ENCODE peak calls at places on chromosomes 3 and 15, in ten cellular contexts. I, X, U, M, G, Y, R, J, T and F are unnamed samples.

GRCh38 chr3:108404409-108404808 is 106.0 kb downstream of the MYH15 start:
- DNase-seq in G (no peak), T (no peak), U (no peak), I (no peak), R (no peak), X (no peak), Y (no peak), M (no peak), J (no peak), F (no peak)

GRCh38 chr3:72346526-72346926 is 501.7 kb downstream of the SHQ1 start:
- DNase-seq in Y (no peak), J (peak), M (no peak), T (peak), U (no peak), X (peak), R (peak), G (no peak), I (no peak), F (peak)

GRCh38 chr15:61118885-61119284 is 110.2 kb downstream of the RORA start:
- DNase-seq in M (peak), R (no peak), G (no peak), J (no peak), U (no peak), T (no peak), I (no peak), X (no peak), Y (no peak), F (no peak)

GRCh38 chr3:111538687-111539086 is 3.3 kb upstream of the CD96 start:
- DNase-seq in R (no peak), Y (no peak), G (no peak), T (no peak), I (no peak), M (no peak), U (no peak), X (peak), J (peak), F (no peak)

GRCh38 chr3:140898340-140899180 is 43.1 kb upstream of the SLC25A36 start:
- DNase-seq in I (no peak), R (no peak), T (peak), J (peak), G (peak), Y (no peak), M (no peak), U (peak), X (peak), F (peak)

GRCh38 chr3:187922704-187923393 is 177.6 kb upstream of the BCL6 start:
- DNase-seq in U (no peak), I (no peak), M (no peak), G (no peak), J (no peak), T (peak), X (no peak), Y (no peak), R (no peak), F (no peak)

GRCh38 chr3:97937205-97937604 is 35.0 kb downstream of the RIOX2 start:
- DNase-seq in M (no peak), Y (no peak), G (no peak), X (no peak), J (no peak), I (no peak), U (no peak), T (no peak), R (no peak), F (no peak)

GRCh38 chr15:74798388-74799254 is 14.0 kb upstream of the LMAN1L start:
- DNase-seq in Y (no peak), M (no peak), J (peak), U (no peak), X (no peak), I (no peak), R (no peak), T (no peak), G (no peak), F (no peak)

GRCh38 chr15:51051776-51052175 is 42.9 kb downstream of the TNFAIP8L3 start:
- DNase-seq in M (no peak), X (peak), R (peak), U (no peak), J (no peak), G (no peak), Y (no peak), I (no peak), T (peak), F (no peak)

GRCh38 chr3:59821274-59821673 is 771.4 kb upstream of the CFAP20DC start:
- DNase-seq in J (no peak), X (no peak), Y (no peak), T (no peak), M (no peak), I (no peak), G (no peak), U (no peak), R (no peak), F (no peak)

GRCh38 chr15:88904808-88905327 is 8.3 kb downstream of the MFGE8 start:
- DNase-seq in I (peak), T (peak), U (peak), M (peak), J (peak), R (peak), X (peak), G (peak), Y (peak), F (no peak)

GRCh38 chr3:195200010-195200822 is 70.7 kb downstream of the XXYLT1 start:
- DNase-seq in J (no peak), X (no peak), M (no peak), T (no peak), R (peak), Y (no peak), G (no peak), U (no peak), I (no peak), F (no peak)

GRCh38 chr15:67501177-67501835 is 19.6 kb upstream of the C15orf61 start:
- DNase-seq in J (peak), R (no peak), M (no peak), G (no peak), I (no peak), X (peak), T (peak), U (no peak), Y (no peak), F (no peak)

GRCh38 chr3:185631108-185631507 is 45.0 kb downstream of the SENP2 start:
- DNase-seq in U (no peak), X (no peak), R (no peak), T (no peak), M (no peak), Y (no peak), G (no peak), J (no peak), I (no peak), F (no peak)

GRCh38 chr15:38144921-38145320 is 107.7 kb upstream of the SPRED1 start:
- DNase-seq in M (no peak), R (no peak), G (no peak), I (no peak), J (no peak), X (no peak), Y (no peak), U (no peak), T (no peak), F (no peak)

GRCh38 chr3:152319256-152319655 is 50.5 kb downstream of the MBNL1 start:
- DNase-seq in M (no peak), R (no peak), I (no peak), G (no peak), X (no peak), T (no peak), Y (no peak), J (no peak), U (no peak), F (no peak)

GRCh38 chr3:42846682-42847522 is 28.8 kb downstream of the CYP8B1 start:
- DNase-seq in G (no peak), I (no peak), J (peak), X (no peak), T (no peak), R (no peak), Y (no peak), M (no peak), U (no peak), F (no peak)

GRCh38 chr3:128123231-128123537 is 428 bp downstream of the RUVBL1 start:
- DNase-seq in I (no peak), T (no peak), M (no peak), J (no peak), Y (no peak), X (no peak), G (no peak), R (no peak), U (no peak), F (no peak)

GRCh38 chr3:129938140-129938930 is 36.2 kb upstream of the TRH start:
- DNase-seq in Y (no peak), I (no peak), R (no peak), X (no peak), G (no peak), T (no peak), J (no peak), M (no peak), U (no peak), F (no peak)

GRCh38 chr3:196554205-196554604 is 14.1 kb downstream of the WDR53 start:
- DNase-seq in X (no peak), U (no peak), R (no peak), J (no peak), Y (no peak), M (no peak), G (no peak), T (no peak), I (no peak), F (no peak)

GRCh38 chr15:46708226-46708625 is 1009.1 kb upstream of the SEMA6D start:
- DNase-seq in Y (no peak), M (no peak), T (no peak), I (no peak), X (no peak), U (no peak), R (no peak), J (no peak), G (no peak), F (no peak)

GRCh38 chr15:82146990-82147461 is 101.2 kb upstream of the MEX3B start:
- DNase-seq in R (no peak), X (peak), I (no peak), G (peak), U (no peak), M (no peak), J (no peak), T (peak), Y (no peak), F (no peak)

GRCh38 chr3:42690766-42691680 is 5.7 kb downstream of the KLHL40 start:
- DNase-seq in T (no peak), R (peak), U (no peak), Y (no peak), J (no peak), I (no peak), G (no peak), M (no peak), X (no peak), F (no peak)

GRCh38 chr3:30311781-30312180 is 294.6 kb upstream of the TGFBR2 start:
- DNase-seq in U (no peak), G (no peak), M (no peak), Y (no peak), R (no peak), T (no peak), I (no peak), X (no peak), J (no peak), F (no peak)

GRCh38 chr15:69346112-69346511 is 47.4 kb downstream of the PAQR5 start:
- DNase-seq in M (no peak), Y (no peak), G (no peak), I (no peak), X (no peak), T (peak), R (no peak), U (no peak), J (no peak), F (no peak)

GRCh38 chr15:100725121-100726069 is 123.0 kb downstream of the ASB7 start:
- DNase-seq in I (no peak), Y (no peak), G (no peak), R (no peak), T (peak), X (no peak), J (no peak), M (peak), U (no peak), F (no peak)

GRCh38 chr3:10249833-10250232 is 1.6 kb downstream of the TATDN2 start:
- DNase-seq in Y (no peak), T (peak), R (no peak), J (no peak), I (no peak), X (no peak), M (no peak), G (no peak), U (no peak), F (no peak)

GRCh38 chr15:75368689-75369239 is 357 bp upstream of the MAN2C1 start:
- DNase-seq in X (no peak), Y (no peak), U (no peak), I (no peak), G (no peak), T (peak), R (no peak), M (no peak), J (peak), F (no peak)

GRCh38 chr3:141476033-141476432 is 10.8 kb upstream of the RASA2 start:
- DNase-seq in M (no peak), R (no peak), I (no peak), Y (no peak), G (no peak), X (no peak), J (no peak), T (no peak), U (no peak), F (no peak)

GRCh38 chr3:172201136-172201989 is 162.0 kb downstream of the FNDC3B start:
- DNase-seq in M (no peak), J (no peak), R (peak), G (no peak), T (peak), I (peak), X (peak), Y (no peak), U (no peak), F (peak)

GRCh38 chr15:64502537-64502936 is 42.2 kb downstream of the ZNF609 start:
- DNase-seq in T (peak), G (no peak), M (no peak), Y (no peak), J (no peak), R (no peak), U (no peak), X (no peak), I (no peak), F (no peak)

GRCh38 chr15:74245342-74245931 is 9.3 kb downstream of the CCDC33 start:
- DNase-seq in M (peak), Y (no peak), T (no peak), I (no peak), R (no peak), J (peak), U (peak), X (no peak), G (no peak), F (no peak)

GRCh38 chr3:36494461-36495109 is 114.3 kb downstream of the STAC start:
- DNase-seq in M (no peak), X (no peak), Y (no peak), J (no peak), T (peak), R (peak), I (no peak), G (no peak), U (no peak), F (peak)

GRCh38 chr15:43911235-43911661 is 84.4 kb downstream of the WDR76 start:
- DNase-seq in T (peak), I (no peak), X (peak), Y (no peak), M (no peak), J (no peak), R (peak), G (no peak), U (no peak), F (peak)

GRCh38 chr3:189108735-189109134 is 63.0 kb upstream of the TPRG1 start:
- DNase-seq in X (no peak), R (no peak), M (no peak), U (no peak), J (no peak), T (no peak), G (no peak), I (no peak), Y (no peak), F (no peak)

GRCh38 chr3:105274958-105275357 is 91.8 kb upstream of the ALCAM start:
- DNase-seq in J (no peak), G (no peak), X (no peak), Y (no peak), M (no peak), U (no peak), R (no peak), I (no peak), T (peak), F (peak)

GRCh38 chr3:103385991-103386390 is 951.2 kb downstream of the ZPLD1 start:
- DNase-seq in T (no peak), J (no peak), U (no peak), I (no peak), G (no peak), X (no peak), Y (no peak), R (no peak), M (no peak), F (no peak)

GRCh38 chr3:103381286-103381685 is 946.5 kb downstream of the ZPLD1 start:
- DNase-seq in R (no peak), U (no peak), J (no peak), T (no peak), Y (no peak), I (no peak), M (no peak), X (no peak), G (no peak), F (no peak)

DNA sequence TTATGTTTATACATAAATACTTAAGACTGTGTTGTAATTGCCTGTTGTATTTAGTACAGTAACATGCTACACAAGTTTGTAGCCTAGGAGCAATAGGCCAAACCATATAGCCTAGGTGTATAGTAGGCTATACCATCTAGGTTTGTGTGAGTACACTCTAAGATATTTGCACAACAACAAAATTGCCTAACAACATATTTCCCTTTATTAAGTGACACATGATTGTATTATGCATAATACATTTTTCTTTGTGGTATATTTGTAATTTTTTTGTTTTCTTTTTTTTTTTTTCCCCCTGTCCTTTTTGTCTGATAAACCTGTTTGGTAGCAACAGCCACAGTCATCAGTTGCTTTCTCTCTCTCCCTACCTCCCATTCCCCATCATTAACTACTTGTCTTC is 945.6 kb downstream of the ZPLD1 start:
- DNase-seq in M (no peak), J (no peak), Y (no peak), R (no peak), U (no peak), T (no peak), X (no peak), I (no peak), G (no peak), F (no peak)
- TF ChIP-seq CTCF in M (no peak), J (no peak), Y (no peak), R (no peak), U (no peak), T (no peak), X (no peak), I (no peak), G (no peak), F (no peak)

GRCh38 chr3:45541326-45542321 is 52.9 kb upstream of the LIMD1 start:
- DNase-seq in J (no peak), G (no peak), T (no peak), M (no peak), U (no peak), I (no peak), X (no peak), R (no peak), Y (no peak), F (no peak)
- TF ChIP-seq CTCF in J (no peak), G (no peak), T (no peak), M (no peak), U (no peak), I (no peak), X (no peak), R (no peak), Y (no peak), F (no peak)

GRCh38 chr3:81868597-81868996 is 107.2 kb upstream of the GBE1 start:
- DNase-seq in I (no peak), Y (no peak), J (no peak), G (no peak), T (no peak), X (no peak), R (no peak), U (no peak), M (no peak), F (no peak)

GRCh38 chr3:81874738-81875137 is 113.3 kb upstream of the GBE1 start:
- DNase-seq in M (no peak), T (no peak), U (no peak), R (no peak), X (no peak), I (no peak), G (no peak), J (no peak), Y (no peak), F (no peak)

GRCh38 chr3:81872566-81872965 is 111.1 kb upstream of the GBE1 start:
- DNase-seq in Y (no peak), G (no peak), J (no peak), R (no peak), T (no peak), X (no peak), U (no peak), I (no peak), M (no peak), F (peak)

GRCh38 chr3:81869380-81869779 is 107.9 kb upstream of the GBE1 start:
- DNase-seq in T (no peak), U (no peak), X (no peak), Y (no peak), G (no peak), J (no peak), R (no peak), M (no peak), I (no peak), F (no peak)

DNA sequence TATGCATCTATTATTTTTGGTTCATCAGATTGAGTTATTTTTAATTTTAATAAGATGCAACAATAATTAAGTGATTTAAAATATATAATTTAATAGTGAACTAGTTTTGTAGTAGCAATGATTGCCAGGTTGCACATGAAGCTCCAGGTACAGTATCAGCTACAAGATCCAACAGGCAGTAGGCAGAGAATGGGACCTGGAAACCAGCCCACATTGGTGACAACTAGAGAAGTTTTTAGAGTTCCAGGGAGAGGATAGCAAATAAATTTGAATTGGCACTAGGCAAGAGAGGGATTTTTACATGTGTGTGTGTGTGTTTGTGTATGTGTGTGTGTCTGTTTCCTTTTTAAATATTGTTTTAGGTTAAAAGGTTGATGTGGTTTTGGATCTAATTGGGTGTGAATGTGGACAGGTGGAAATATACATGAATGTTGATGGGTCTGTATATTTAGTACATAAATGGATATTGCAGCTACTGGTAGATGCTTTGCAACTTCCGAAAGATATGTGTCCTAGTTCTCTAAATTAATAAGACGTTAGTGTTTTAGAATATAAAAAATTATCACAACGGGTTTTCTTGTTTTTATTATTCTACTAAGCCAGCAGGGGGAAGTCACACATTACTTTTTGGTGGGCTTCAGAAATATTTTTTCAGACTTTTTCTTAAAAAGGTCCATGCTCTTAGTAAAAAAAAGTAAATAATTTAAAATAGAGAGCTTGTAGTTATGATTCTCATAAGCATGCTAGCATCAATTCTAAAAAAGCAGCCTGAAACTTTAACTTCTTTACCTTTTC is 110.1 kb upstream of the GBE1 start:
- DNase-seq in Y (no peak), G (no peak), U (no peak), J (peak), R (no peak), I (no peak), X (no peak), T (no peak), M (no peak), F (no peak)
- TF ChIP-seq CTCF in Y (no peak), G (no peak), U (peak), J (no peak), R (no peak), I (no peak), X (no peak), T (no peak), M (peak), F (peak)

GRCh38 chr3:4512895-4513616 is 19.9 kb downstream of the ITPR1 start:
- DNase-seq in Y (no peak), I (no peak), J (no peak), T (no peak), R (no peak), X (no peak), G (no peak), M (no peak), U (no peak), F (no peak)

GRCh38 chr3:4514321-4514720 is 21.2 kb downstream of the ITPR1 start:
- DNase-seq in R (no peak), J (no peak), T (no peak), U (no peak), I (no peak), Y (no peak), G (no peak), X (no peak), M (no peak), F (no peak)

GRCh38 chr3:4509043-4509442 is 15.9 kb downstream of the ITPR1 start:
- DNase-seq in I (no peak), X (no peak), U (no peak), M (no peak), Y (no peak), R (no peak), T (no peak), J (no peak), G (no peak), F (no peak)

GRCh38 chr3:4509983-4510755 is 17.0 kb downstream of the ITPR1 start:
- DNase-seq in R (no peak), T (no peak), Y (no peak), I (no peak), G (no peak), U (no peak), X (no peak), J (no peak), M (no peak), F (no peak)

GRCh38 chr3:4511491-4512251 is 18.5 kb downstream of the ITPR1 start:
- DNase-seq in M (no peak), G (no peak), R (no peak), X (no peak), I (no peak), U (no peak), T (no peak), J (no peak), Y (no peak), F (no peak)
- TF ChIP-seq CTCF in M (no peak), G (no peak), R (no peak), X (no peak), I (no peak), U (no peak), T (no peak), J (no peak), Y (no peak), F (no peak)